ENCODE peak calls at places on chromosome 2, in six cellular contexts. One of them, this sample, is unnamed.

GRCh38 chr2:37427241-37427640 is 82.8 kb downstream of the QPCT start:
- DNase-seq in cardiac fibroblast: no peak
- DNase-seq in stimulated activated naive B cell treated with anti-CD40 and anti-IgM and Interleukin-4, amounts not matched to agents 10 μg/mL and 1 μg/mL and 100 μg/mL, for 72 hours: no peak
- DNase-seq in HL-60: no peak
- DNase-seq in KBM-7: no peak
- DNase-seq in skeletal muscle cell: no peak
- DNase-seq in this sample: no peak

GRCh38 chr2:186422226-186422625 is 63.8 kb upstream of the ZC3H15 start:
- DNase-seq in stimulated activated naive B cell treated with anti-CD40 and anti-IgM and Interleukin-4, amounts not matched to agents 10 μg/mL and 1 μg/mL and 100 μg/mL, for 72 hours: no peak
- DNase-seq in KBM-7: no peak
- DNase-seq in skeletal muscle cell: peak
- DNase-seq in HL-60: peak
- DNase-seq in cardiac fibroblast: peak
- DNase-seq in this sample: peak

GRCh38 chr2:46296216-46296839 is 879 bp upstream of the EPAS1 start:
- DNase-seq in HL-60: no peak
- DNase-seq in skeletal muscle cell: no peak
- DNase-seq in KBM-7: peak
- DNase-seq in cardiac fibroblast: no peak
- DNase-seq in stimulated activated naive B cell treated with anti-CD40 and anti-IgM and Interleukin-4, amounts not matched to agents 10 μg/mL and 1 μg/mL and 100 μg/mL, for 72 hours: peak
- DNase-seq in this sample: no peak

GRCh38 chr2:149020432-149020851 is 18.1 kb upstream of the LYPD6B start:
- DNase-seq in KBM-7: no peak
- DNase-seq in stimulated activated naive B cell treated with anti-CD40 and anti-IgM and Interleukin-4, amounts not matched to agents 10 μg/mL and 1 μg/mL and 100 μg/mL, for 72 hours: no peak
- DNase-seq in HL-60: no peak
- DNase-seq in cardiac fibroblast: no peak
- DNase-seq in skeletal muscle cell: no peak
- DNase-seq in this sample: no peak

GRCh38 chr2:105403785-105404698 is 5.2 kb upstream of the FHL2 start:
- DNase-seq in stimulated activated naive B cell treated with anti-CD40 and anti-IgM and Interleukin-4, amounts not matched to agents 10 μg/mL and 1 μg/mL and 100 μg/mL, for 72 hours: no peak
- DNase-seq in HL-60: no peak
- DNase-seq in skeletal muscle cell: peak
- DNase-seq in KBM-7: peak
- DNase-seq in cardiac fibroblast: peak
- DNase-seq in this sample: peak

GRCh38 chr2:238908960-238909951 is 61.4 kb downstream of the TWIST2 start:
- DNase-seq in skeletal muscle cell: peak
- DNase-seq in HL-60: no peak
- DNase-seq in stimulated activated naive B cell treated with anti-CD40 and anti-IgM and Interleukin-4, amounts not matched to agents 10 μg/mL and 1 μg/mL and 100 μg/mL, for 72 hours: no peak
- DNase-seq in cardiac fibroblast: peak
- DNase-seq in KBM-7: no peak
- DNase-seq in this sample: no peak

GRCh38 chr2:45974056-45974455 is 322.6 kb downstream of the PRKCE start:
- DNase-seq in cardiac fibroblast: no peak
- DNase-seq in stimulated activated naive B cell treated with anti-CD40 and anti-IgM and Interleukin-4, amounts not matched to agents 10 μg/mL and 1 μg/mL and 100 μg/mL, for 72 hours: no peak
- DNase-seq in HL-60: no peak
- DNase-seq in skeletal muscle cell: no peak
- DNase-seq in KBM-7: no peak
- DNase-seq in this sample: no peak

GRCh38 chr2:231693956-231694355 is 14.4 kb upstream of the PTMA start:
- DNase-seq in HL-60: no peak
- DNase-seq in skeletal muscle cell: no peak
- DNase-seq in KBM-7: no peak
- DNase-seq in cardiac fibroblast: no peak
- DNase-seq in stimulated activated naive B cell treated with anti-CD40 and anti-IgM and Interleukin-4, amounts not matched to agents 10 μg/mL and 1 μg/mL and 100 μg/mL, for 72 hours: no peak
- DNase-seq in this sample: no peak

GRCh38 chr2:173644146-173644545 is 289.5 kb downstream of the CDCA7 start:
- DNase-seq in stimulated activated naive B cell treated with anti-CD40 and anti-IgM and Interleukin-4, amounts not matched to agents 10 μg/mL and 1 μg/mL and 100 μg/mL, for 72 hours: no peak
- DNase-seq in KBM-7: no peak
- DNase-seq in skeletal muscle cell: peak
- DNase-seq in HL-60: no peak
- DNase-seq in cardiac fibroblast: peak
- DNase-seq in this sample: peak

GRCh38 chr2:174729797-174730529 is 34.3 kb downstream of the CHRNA1 start:
- DNase-seq in KBM-7: no peak
- DNase-seq in stimulated activated naive B cell treated with anti-CD40 and anti-IgM and Interleukin-4, amounts not matched to agents 10 μg/mL and 1 μg/mL and 100 μg/mL, for 72 hours: no peak
- DNase-seq in cardiac fibroblast: no peak
- DNase-seq in skeletal muscle cell: no peak
- DNase-seq in HL-60: no peak
- DNase-seq in this sample: no peak

GRCh38 chr2:42424033-42424432 is 63.0 kb upstream of the COX7A2L start:
- DNase-seq in stimulated activated naive B cell treated with anti-CD40 and anti-IgM and Interleukin-4, amounts not matched to agents 10 μg/mL and 1 μg/mL and 100 μg/mL, for 72 hours: no peak
- DNase-seq in KBM-7: no peak
- DNase-seq in skeletal muscle cell: peak
- DNase-seq in cardiac fibroblast: peak
- DNase-seq in HL-60: no peak
- DNase-seq in this sample: peak